ENCODE peak calls at places on chromosomes 4 and X, in eight cellular contexts. E is neural progenitor cell, A is IMR-90, T is K562, O is fibroblast of lung, R is H1, M is A549, V is hepatocyte. X is an unnamed sample.

GRCh38 chrX:3757510-3758025 is 44.1 kb upstream of the PRKX start:
- DNase-seq in R (no peak), O (no peak), M (no peak), A (no peak), V (no peak), T (no peak), E (no peak), X (no peak)

GRCh38 chrX:111086521-111087127 is 9.4 kb upstream of the PAK3 start:
- DNase-seq in V (no peak), R (no peak), T (no peak), E (peak), M (no peak), A (no peak), O (no peak), X (no peak)

GRCh38 chr4:1933700-1934099 is 62.5 kb downstream of the NSD2 start:
- DNase-seq in O (no peak), A (no peak), M (no peak), E (no peak), T (no peak), V (no peak), R (no peak), X (no peak)

GRCh38 chr4:21242163-21242562 is 541.9 kb downstream of the PACRGL start:
- DNase-seq in O (no peak), E (no peak), A (no peak), T (no peak), V (no peak), R (no peak), M (no peak), X (no peak)

GRCh38 chr4:67320645-67321044 is 224.7 kb downstream of the CENPC start:
- DNase-seq in E (no peak), A (no peak), T (no peak), R (no peak), V (no peak), O (no peak), M (no peak), X (no peak)

GRCh38 chr4:36316544-36317082 is 35.2 kb downstream of the DTHD1 start:
- DNase-seq in R (no peak), E (no peak), M (no peak), V (no peak), O (peak), T (no peak), A (peak), X (peak)

GRCh38 chrX:108735680-108736508 is 469 bp downstream of the IRS4 start:
- DNase-seq in V (peak), O (peak), A (no peak), M (peak), E (peak), R (peak), T (no peak), X (peak)

GRCh38 chrX:13357925-13358324 is 38.1 kb upstream of the ATXN3L start:
- DNase-seq in E (peak), O (peak), R (no peak), T (no peak), V (peak), M (no peak), A (peak), X (no peak)

GRCh38 chr4:110735691-110736090 is 112.8 kb upstream of the PITX2 start:
- DNase-seq in T (no peak), A (peak), V (peak), R (no peak), E (no peak), M (no peak), O (no peak), X (no peak)

GRCh38 chr4:80206541-80207171 is 9.4 kb downstream of the PRDM8 start:
- DNase-seq in T (no peak), M (no peak), A (peak), E (no peak), V (no peak), O (no peak), R (peak), X (no peak)

GRCh38 chr4:151783867-151784266 is 23.1 kb upstream of the GATB start:
- DNase-seq in A (no peak), M (no peak), R (no peak), E (no peak), V (no peak), T (no peak), O (peak), X (peak)

GRCh38 chr4:89268572-89269180 is 38.9 kb downstream of the GPRIN3 start:
- DNase-seq in T (no peak), O (no peak), R (no peak), V (no peak), E (no peak), A (no peak), M (no peak), X (peak)

GRCh38 chr4:147535161-147535560 is 54.3 kb downstream of the EDNRA start:
- DNase-seq in A (no peak), M (no peak), R (no peak), T (no peak), V (no peak), O (no peak), E (no peak), X (no peak)

GRCh38 chr4:122249357-122249756 is 97.2 kb downstream of the BLTP1 start:
- DNase-seq in T (no peak), E (no peak), R (no peak), O (no peak), V (no peak), A (no peak), M (no peak), X (no peak)

GRCh38 chr4:183398298-183399129 is 45.9 kb upstream of the CDKN2AIP start:
- DNase-seq in T (peak), R (peak), E (peak), A (peak), V (peak), M (peak), O (peak), X (peak)

GRCh38 chr4:25702848-25703247 is 47.2 kb downstream of the SLC34A2 start:
- DNase-seq in T (no peak), M (no peak), A (peak), V (no peak), R (no peak), E (no peak), O (peak), X (peak)

GRCh38 chr4:105471566-105472176 is 2.2 kb downstream of the PPA2 start:
- DNase-seq in O (peak), A (peak), V (peak), E (peak), M (peak), T (peak), R (peak), X (peak)

GRCh38 chr4:187128971-187129370 is 405.3 kb upstream of the FAT1 start:
- DNase-seq in O (peak), E (no peak), M (no peak), V (no peak), A (peak), R (no peak), T (no peak), X (peak)

GRCh38 chr4:6561173-6561516 is 13.8 kb upstream of the MAN2B2 start:
- DNase-seq in M (no peak), E (no peak), T (no peak), V (no peak), A (no peak), O (peak), R (no peak), X (no peak)

GRCh38 chr4:3716034-3716875 is 49.9 kb upstream of the ADRA2C start:
- DNase-seq in A (no peak), V (no peak), T (no peak), M (no peak), R (no peak), O (no peak), E (no peak), X (no peak)

GRCh38 chr4:36399762-36400353 is 118.4 kb downstream of the DTHD1 start:
- DNase-seq in A (no peak), M (peak), O (peak), R (no peak), T (no peak), E (peak), V (peak), X (peak)

GRCh38 chr4:94290245-94290644 is 52.4 kb downstream of the HPGDS start:
- DNase-seq in O (no peak), E (no peak), R (no peak), T (no peak), M (peak), V (no peak), A (no peak), X (no peak)

GRCh38 chrX:150084474-150085229 is 146.4 kb upstream of the EOLA2 start:
- DNase-seq in A (peak), M (peak), E (no peak), V (no peak), T (no peak), R (no peak), O (peak), X (peak)

GRCh38 chrX:103688949-103689348 is 2.5 kb upstream of the MORF4L2 start:
- DNase-seq in M (peak), R (no peak), V (peak), O (peak), T (no peak), A (peak), E (peak), X (peak)

GRCh38 chr4:133263082-133263481 is 114.0 kb downstream of the PCDH10 start:
- DNase-seq in E (no peak), M (no peak), A (no peak), V (no peak), O (no peak), T (no peak), R (no peak), X (no peak)

GRCh38 chr4:80740375-80740774 is 290.1 kb upstream of the BMP3 start:
- DNase-seq in E (no peak), R (no peak), T (no peak), A (no peak), O (no peak), V (no peak), M (no peak), X (no peak)

GRCh38 chr4:80184053-80184790 is 13.1 kb upstream of the PRDM8 start:
- DNase-seq in T (no peak), M (peak), V (peak), O (peak), R (peak), A (peak), E (peak), X (peak)

GRCh38 chrX:43822015-43822414 is 60.2 kb downstream of the MAOB start:
- DNase-seq in E (no peak), O (peak), A (peak), V (no peak), T (no peak), R (no peak), M (no peak), X (peak)

GRCh38 chrX:63128509-63128908 is 222.6 kb downstream of the SPIN4 start:
- DNase-seq in V (no peak), A (peak), R (peak), O (peak), M (peak), T (no peak), E (no peak), X (no peak)

GRCh38 chrX:98067611-98068010 is 1183.9 kb downstream of the RPA4 start:
- DNase-seq in E (no peak), R (no peak), O (peak), V (peak), T (no peak), M (no peak), A (peak), X (peak)

GRCh38 chrX:54639018-54639345 is 109.0 kb downstream of the GNL3L start:
- DNase-seq in V (no peak), O (no peak), A (no peak), T (no peak), E (no peak), R (no peak), M (no peak), X (no peak)

GRCh38 chrX:10106801-10107200 is 50.0 kb upstream of the CLCN4 start:
- DNase-seq in A (no peak), T (no peak), R (no peak), V (no peak), E (no peak), O (no peak), M (no peak), X (no peak)

GRCh38 chrX:30582664-30583063 is 5.1 kb upstream of the TASL start:
- DNase-seq in T (no peak), M (no peak), V (no peak), E (no peak), A (no peak), R (no peak), O (no peak), X (no peak)

GRCh38 chrX:125709532-125709931 is 389.9 kb downstream of the TEX13C start:
- DNase-seq in A (no peak), T (no peak), E (no peak), V (no peak), R (no peak), M (no peak), O (no peak), X (no peak)

GRCh38 chr4:153522800-153523089 is 56.6 kb downstream of the TMEM131L start:
- DNase-seq in V (no peak), O (no peak), T (no peak), E (no peak), A (no peak), M (no peak), R (no peak), X (no peak)

GRCh38 chrX:132023896-132024386 is 839 bp downstream of the STK26 start:
- DNase-seq in T (peak), O (no peak), A (no peak), M (peak), R (peak), V (no peak), E (peak), X (no peak)

GRCh38 chr4:104491826-104492771 is 2.6 kb downstream of the CXXC4 start:
- DNase-seq in R (peak), M (peak), O (peak), A (no peak), E (peak), T (no peak), V (peak), X (peak)

GRCh38 chr4:169723207-169723606 is 34.5 kb downstream of the HPF1 start:
- DNase-seq in E (peak), V (peak), A (no peak), R (no peak), M (peak), O (no peak), T (peak), X (no peak)
- TF ChIP-seq CTCF in E (peak), V (peak), A (peak), R (peak), M (no peak), O (peak), T (peak), X (peak)

DNA sequence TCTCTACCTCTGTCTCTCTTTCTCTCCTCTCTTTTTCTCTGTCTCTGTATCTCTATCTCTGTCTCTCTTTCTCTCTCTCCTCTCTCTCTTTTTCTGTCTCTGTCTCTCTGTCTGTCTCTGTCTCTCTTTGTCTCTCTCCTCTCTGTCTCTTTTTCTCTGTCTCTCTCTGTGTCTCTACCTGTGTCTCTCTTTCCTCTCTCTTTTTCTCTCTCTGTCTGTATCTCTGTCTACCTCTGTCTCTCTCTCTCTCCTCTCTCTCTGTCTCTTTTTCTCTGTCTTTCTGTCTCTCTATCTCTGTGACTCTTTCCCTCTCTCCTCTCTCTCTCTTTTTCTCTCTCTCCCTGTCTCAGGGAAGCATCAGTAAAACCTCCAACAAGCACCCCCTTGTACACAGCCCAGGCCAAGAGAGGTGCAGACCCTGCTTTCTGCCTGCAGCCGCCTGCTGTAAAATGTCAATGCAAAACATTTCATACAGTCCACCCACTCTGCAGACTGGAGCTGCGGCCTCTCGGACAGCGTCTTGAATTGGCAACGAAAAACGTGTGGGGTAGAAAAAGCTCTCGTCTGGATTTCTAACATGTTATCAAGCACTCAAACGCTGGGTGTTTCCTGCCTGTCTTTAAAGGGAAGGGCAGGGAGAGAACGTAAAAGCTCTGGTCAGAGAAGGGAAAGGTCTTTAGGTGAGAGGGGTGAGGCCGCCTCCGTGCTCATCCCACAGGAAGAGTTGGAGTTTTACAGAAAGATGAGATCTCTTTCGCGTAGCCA is 3.7 kb upstream of the SHOX start:
- DNase-seq in M (peak), A (no peak), R (no peak), O (no peak), E (peak), T (no peak), V (no peak), X (no peak)
- H3K4me2 ChIP-seq in M (no peak), A (no peak), R (peak), O (no peak), E (peak), T (no peak), V (no peak), X (no peak)

GRCh38 chr4:109313168-109314133 is 11.0 kb upstream of the COL25A1 start:
- DNase-seq in R (no peak), E (peak), V (no peak), O (no peak), M (no peak), T (no peak), A (no peak), X (no peak)

GRCh38 chr4:109319684-109320083 is 17.2 kb upstream of the COL25A1 start:
- DNase-seq in O (no peak), M (no peak), T (no peak), A (no peak), R (no peak), E (no peak), V (no peak), X (no peak)

GRCh38 chr4:109315341-109315740 is 12.9 kb upstream of the COL25A1 start:
- DNase-seq in M (no peak), E (no peak), T (no peak), V (no peak), R (no peak), O (no peak), A (no peak), X (no peak)

GRCh38 chr4:109319156-109319555 is 16.7 kb upstream of the COL25A1 start:
- DNase-seq in V (no peak), M (no peak), O (no peak), E (no peak), T (no peak), R (no peak), A (no peak), X (no peak)

GRCh38 chr4:109315818-109316217 is 13.4 kb upstream of the COL25A1 start:
- DNase-seq in M (no peak), R (no peak), O (no peak), T (peak), A (peak), E (no peak), V (no peak), X (no peak)
- TF ChIP-seq CTCF in M (no peak), R (peak), O (no peak), T (peak), A (peak), E (no peak), V (no peak), X (peak)

GRCh38 chr4:7874838-7875237 is 64.8 kb downstream of the AFAP1 start:
- DNase-seq in R (no peak), T (no peak), A (no peak), E (no peak), V (no peak), O (no peak), M (no peak), X (no peak)
- H3K4me2 ChIP-seq in R (no peak), T (no peak), A (no peak), E (no peak), V (no peak), O (no peak), M (peak), X (no peak)

GRCh38 chr4:41963105-41963504 is 18.5 kb upstream of the DCAF4L1 start:
- DNase-seq in R (no peak), V (peak), O (peak), A (peak), M (no peak), E (peak), T (no peak), X (peak)
- TF ChIP-seq CTCF in R (peak), V (peak), O (peak), A (peak), M (no peak), E (peak), T (no peak), X (peak)

GRCh38 chr4:107419052-107419451 is 301.0 kb downstream of the PAPSS1 start:
- DNase-seq in R (no peak), T (no peak), A (no peak), V (no peak), E (no peak), M (no peak), O (no peak), X (no peak)

DNA sequence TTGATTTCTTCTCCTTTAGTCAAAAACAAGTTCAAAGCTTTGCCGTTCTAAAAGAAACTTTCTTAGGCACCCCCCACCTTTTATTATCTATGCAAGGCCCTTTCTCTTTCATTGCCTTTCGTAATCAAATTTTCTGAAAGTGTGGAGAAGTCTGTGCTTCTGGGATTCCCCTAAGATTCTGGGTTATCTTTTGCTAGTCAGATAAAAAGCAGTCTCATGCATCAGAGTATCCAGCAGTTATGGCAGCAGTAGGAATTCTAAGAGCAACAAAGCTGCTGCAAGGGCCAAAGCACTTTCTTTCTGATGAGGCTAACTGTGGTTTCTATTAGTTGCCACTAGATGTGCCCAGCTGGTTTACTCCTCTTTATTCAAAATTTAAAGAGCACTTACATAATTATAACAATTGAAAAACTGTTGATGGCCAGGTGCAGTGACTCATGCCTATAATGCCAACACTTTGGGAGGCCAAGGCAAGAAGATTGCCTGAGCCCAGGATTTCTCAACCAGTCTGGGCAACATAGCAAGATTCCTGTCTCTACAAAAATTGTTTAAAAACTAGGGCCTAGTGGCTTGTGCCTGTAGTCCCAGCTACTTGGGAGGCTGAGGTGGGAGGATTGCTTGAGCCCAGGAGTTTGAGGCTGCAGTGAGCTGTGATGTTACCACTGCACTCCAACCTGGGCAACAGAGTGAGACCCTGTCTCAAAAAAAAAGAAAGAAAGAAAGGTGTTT is 296.2 kb downstream of the PAPSS1 start:
- DNase-seq in R (no peak), E (no peak), A (no peak), O (no peak), M (no peak), T (no peak), V (no peak), X (no peak)
- H3K4me2 ChIP-seq in R (no peak), E (no peak), A (no peak), O (no peak), M (no peak), T (no peak), V (no peak), X (no peak)

DNA sequence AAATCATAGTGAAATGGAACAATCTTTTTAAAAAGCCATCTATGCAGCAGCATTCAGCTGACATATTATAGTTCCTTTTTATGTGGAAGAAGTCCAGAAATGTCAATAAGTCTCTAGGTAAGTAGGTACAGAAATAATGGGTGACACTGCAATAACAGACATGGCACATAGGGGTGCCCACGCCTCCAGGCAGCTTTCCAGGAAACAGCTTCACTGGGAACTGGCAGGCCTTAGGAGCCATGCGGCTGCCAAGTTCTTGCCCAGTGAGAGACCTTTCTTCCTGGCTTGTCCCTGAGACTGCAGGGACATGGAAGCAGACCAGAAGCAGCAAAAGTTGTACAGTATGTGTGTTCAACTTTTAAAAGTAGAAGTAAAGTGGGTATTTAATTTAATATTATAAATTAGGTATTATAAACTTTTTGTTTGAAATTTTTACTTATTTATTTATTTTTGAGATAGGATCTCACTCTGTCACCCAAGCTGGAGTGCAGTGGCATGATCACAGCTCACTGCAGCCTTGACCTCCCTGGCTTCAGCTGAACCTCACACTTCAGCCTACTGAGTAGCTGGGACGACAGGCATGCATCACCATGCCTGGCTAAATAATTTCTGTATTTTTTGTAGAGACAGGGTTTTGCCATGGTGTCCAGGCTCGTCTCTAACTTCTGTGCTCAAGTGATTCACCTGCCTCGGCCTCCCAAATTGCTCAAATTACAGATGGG is 12.1 kb upstream of the ETNPPL start:
- DNase-seq in E (no peak), O (no peak), M (peak), V (no peak), R (no peak), A (no peak), T (no peak), X (no peak)
- TF ChIP-seq CTCF in E (no peak), O (no peak), M (no peak), V (no peak), R (no peak), A (no peak), T (no peak), X (no peak)

GRCh38 chr4:138204507-138204906 is 37.6 kb downstream of the SLC7A11 start:
- DNase-seq in T (no peak), M (peak), E (no peak), A (no peak), O (no peak), R (no peak), V (peak), X (no peak)
- H3K4me2 ChIP-seq in T (no peak), M (peak), E (no peak), A (no peak), O (no peak), R (no peak), V (no peak), X (no peak)

X was measured in astrocyte.